ENCODE peak calls at places on chromosome 22, in four cellular contexts. Q is IMR-90, M is lower leg skin, J is Peyer's patch. R is an unnamed sample.

GRCh38 chr22:44648821-44649566 is 53.0 kb upstream of the PRR5 start:
- DNase-seq in Q (peak), M (peak), J (peak), R (peak)

GRCh38 chr22:46845281-46846153 is 83.1 kb downstream of the TBC1D22A start:
- DNase-seq in Q (peak), M (no peak), J (peak), R (peak)

GRCh38 chr22:37747090-37747714 is 50.4 kb downstream of the TRIOBP start:
- DNase-seq in Q (peak), M (no peak), J (no peak), R (peak)

GRCh38 chr22:23399367-23400285 is 180.5 kb downstream of the IGLL1 start:
- DNase-seq in Q (no peak), M (no peak), J (peak), R (no peak)

GRCh38 chr22:26580240-26580962 is 9.5 kb downstream of the TPST2 start:
- DNase-seq in Q (no peak), M (no peak), J (no peak), R (no peak)

GRCh38 chr22:46581580-46582244 is 38.5 kb upstream of the GRAMD4 start:
- DNase-seq in Q (no peak), M (no peak), J (peak), R (no peak)

GRCh38 chr22:33465554-33465953 is 407.4 kb upstream of the SYN3 start:
- DNase-seq in Q (no peak), M (peak), J (no peak), R (no peak)

GRCh38 chr22:25746012-25746373 is 4.0 kb downstream of the MYO18B start:
- DNase-seq in Q (peak), M (no peak), J (no peak), R (peak)

GRCh38 chr22:33747029-33747428 is 173.2 kb downstream of the LARGE1 start:
- DNase-seq in Q (no peak), M (no peak), J (peak), R (no peak)

GRCh38 chr22:46895753-46896152 is 133.3 kb downstream of the TBC1D22A start:
- DNase-seq in Q (no peak), M (no peak), J (no peak), R (no peak)

GRCh38 chr22:38718414-38718813 is 12.7 kb downstream of the GTPBP1 start:
- DNase-seq in Q (peak), M (peak), J (peak), R (peak)

GRCh38 chr22:38284042-38284402 is 11.2 kb upstream of the TMEM184B start:
- DNase-seq in Q (peak), M (no peak), J (no peak), R (peak)

GRCh38 chr22:23225724-23226496 is 45.6 kb downstream of the BCR start:
- DNase-seq in Q (no peak), M (peak), J (peak), R (peak)

GRCh38 chr22:44759430-44760310 is 7.3 kb downstream of the ARHGAP8 start:
- DNase-seq in Q (no peak), M (no peak), J (no peak), R (no peak)

GRCh38 chr22:27405672-27406388 is 395.7 kb downstream of the MN1 start:
- DNase-seq in Q (peak), M (no peak), J (peak), R (peak)

GRCh38 chr22:25351631-25352293 is 132.3 kb downstream of the CRYBB2 start:
- DNase-seq in Q (no peak), M (no peak), J (no peak), R (no peak)

GRCh38 chr22:48373626-48374173 is 1454.0 kb downstream of the BRD1 start:
- DNase-seq in Q (no peak), M (no peak), J (peak), R (no peak)

GRCh38 chr22:47174671-47175111 is 412.2 kb downstream of the TBC1D22A start:
- DNase-seq in Q (no peak), M (no peak), J (peak), R (no peak)

GRCh38 chr22:45925811-45926351 is 51.1 kb downstream of the WNT7B start:
- DNase-seq in Q (no peak), M (no peak), J (no peak), R (no peak)

GRCh38 chr22:38261478-38261803 is 11.4 kb downstream of the TMEM184B start:
- DNase-seq in Q (no peak), M (no peak), J (no peak), R (peak)

GRCh38 chr22:45890351-45890635 is 86.7 kb downstream of the WNT7B start:
- DNase-seq in Q (no peak), M (no peak), J (no peak), R (no peak)

GRCh38 chr22:44180706-44181032 is at the start of gene PARVG:
- DNase-seq in Q (no peak), M (no peak), J (peak), R (no peak)

GRCh38 chr22:42316988-42317387 is 46.5 kb upstream of the TCF20 start:
- DNase-seq in Q (no peak), M (peak), J (peak), R (peak)

GRCh38 chr22:44448271-44448780 is 49.7 kb downstream of the RTL6 start:
- DNase-seq in Q (peak), M (peak), J (peak), R (peak)

GRCh38 chr22:46707305-46707704 is 30.7 kb downstream of the CERK start:
- DNase-seq in Q (no peak), M (no peak), J (no peak), R (no peak)

GRCh38 chr22:27668828-27669797 is 132.4 kb downstream of the MN1 start:
- DNase-seq in Q (peak), M (no peak), J (peak), R (peak)

GRCh38 chr22:38312261-38312800 is 4.9 kb downstream of the CSNK1E start:
- DNase-seq in Q (peak), M (no peak), J (no peak), R (no peak)

GRCh38 chr22:24697671-24698082 is 76.8 kb downstream of the PIWIL3 start:
- DNase-seq in Q (no peak), M (peak), J (peak), R (no peak)

GRCh38 chr22:38411016-38411415 is 44.0 kb downstream of the KCNJ4 start:
- DNase-seq in Q (no peak), M (no peak), J (no peak), R (no peak)

GRCh38 chr22:27323646-27324045 is 477.9 kb downstream of the MN1 start:
- DNase-seq in Q (no peak), M (no peak), J (no peak), R (no peak)

GRCh38 chr22:44199866-44200265 is 19.1 kb downstream of the PARVG start:
- DNase-seq in Q (no peak), M (no peak), J (no peak), R (no peak)

GRCh38 chr22:38397189-38398097 is 57.6 kb downstream of the KCNJ4 start:
- DNase-seq in Q (no peak), M (no peak), J (peak), R (peak)

GRCh38 chr22:41387341-41387740 is 5.6 kb downstream of the TEF start:
- DNase-seq in Q (no peak), M (no peak), J (no peak), R (no peak)

GRCh38 chr22:42074153-42074750 is at the start of gene PHETA2:
- DNase-seq in Q (peak), M (no peak), J (peak), R (peak)

GRCh38 chr22:30436196-30436595 is 10.6 kb downstream of the MTFP1 start:
- DNase-seq in Q (no peak), M (no peak), J (no peak), R (no peak)
- H3K4me3 ChIP-seq in Q (no peak), M (no peak), J (no peak), R (no peak)

GRCh38 chr22:36323182-36323854 is 64.4 kb downstream of the MYH9 start:
- DNase-seq in Q (peak), M (peak), J (peak), R (peak)

GRCh38 chr22:36322602-36322915 is 65.2 kb downstream of the MYH9 start:
- DNase-seq in Q (no peak), M (no peak), J (no peak), R (no peak)

GRCh38 chr22:36323855-36324331 is 63.9 kb downstream of the MYH9 start:
- DNase-seq in Q (no peak), M (no peak), J (no peak), R (peak)

GRCh38 chr22:36325163-36326031 is 62.4 kb downstream of the MYH9 start:
- DNase-seq in Q (peak), M (peak), J (peak), R (peak)

DNA sequence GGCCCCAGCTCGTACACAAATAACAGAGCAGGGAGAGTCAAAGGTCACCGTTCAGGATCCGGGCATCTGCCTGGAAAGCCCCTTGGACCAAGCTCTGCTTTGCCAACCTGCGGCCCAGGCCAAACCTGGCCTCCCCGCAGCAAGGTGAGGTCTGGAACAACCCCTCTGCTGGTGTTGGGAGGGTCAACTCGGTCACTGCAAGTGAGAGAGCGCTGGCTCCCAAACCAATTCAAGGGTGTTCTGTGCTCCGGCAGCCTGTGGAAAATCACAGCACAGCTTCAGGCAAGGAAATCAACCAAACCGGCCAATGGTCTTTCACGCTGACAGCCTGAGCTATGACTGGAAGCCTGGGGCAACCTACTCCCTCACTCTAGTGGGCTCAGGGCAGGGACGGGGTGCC is 63.4 kb downstream of the MYH9 start:
- DNase-seq in Q (no peak), M (no peak), J (no peak), R (peak)
- H3K4me3 ChIP-seq in Q (no peak), M (no peak), J (no peak), R (peak)

GRCh38 chr22:18010263-18010662 is 14.1 kb downstream of the MICAL3 start:
- DNase-seq in Q (no peak), M (no peak), J (no peak), R (no peak)
- H3K4me3 ChIP-seq in Q (no peak), M (no peak), J (no peak), R (no peak)

DNA sequence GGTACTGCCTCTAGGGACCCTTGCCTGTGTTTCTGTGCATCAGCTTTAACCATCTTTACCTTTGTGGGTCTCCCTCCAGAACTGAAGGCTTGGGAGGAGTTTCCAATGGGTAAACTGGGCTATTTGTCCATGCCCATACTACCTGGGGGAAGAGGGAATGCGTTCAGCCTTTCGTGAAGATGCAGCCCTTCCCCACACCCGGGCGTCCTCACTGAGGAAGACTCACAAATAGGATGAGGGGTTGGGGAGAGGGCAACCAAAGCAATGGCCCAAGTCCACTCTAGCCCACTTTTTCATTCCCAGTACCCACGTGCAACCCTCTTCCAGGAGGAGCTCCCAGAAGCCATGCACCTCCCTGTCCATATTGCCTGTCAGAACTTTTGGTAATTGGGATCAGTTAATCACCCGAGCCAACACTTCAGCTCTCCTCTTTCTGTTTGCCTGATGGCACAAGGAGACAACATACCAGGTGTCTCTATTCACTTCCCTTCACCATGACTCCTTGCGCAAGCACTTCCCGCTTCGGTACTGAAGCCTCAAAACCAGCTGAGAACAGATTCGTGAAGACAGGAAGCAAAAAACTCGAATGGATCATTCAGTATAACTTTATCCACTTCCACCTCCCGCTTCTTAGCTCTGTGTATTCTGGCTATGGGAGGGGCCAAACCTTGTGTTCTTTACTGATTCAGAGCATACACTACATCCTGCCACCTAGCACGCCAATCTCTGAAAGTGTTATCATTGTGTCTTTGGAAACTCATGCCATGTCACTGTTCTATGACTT is 62.0 kb upstream of the ADA2 start:
- DNase-seq in Q (no peak), M (no peak), J (no peak), R (no peak)
- H3K4me3 ChIP-seq in Q (no peak), M (no peak), J (no peak), R (no peak)

DNA sequence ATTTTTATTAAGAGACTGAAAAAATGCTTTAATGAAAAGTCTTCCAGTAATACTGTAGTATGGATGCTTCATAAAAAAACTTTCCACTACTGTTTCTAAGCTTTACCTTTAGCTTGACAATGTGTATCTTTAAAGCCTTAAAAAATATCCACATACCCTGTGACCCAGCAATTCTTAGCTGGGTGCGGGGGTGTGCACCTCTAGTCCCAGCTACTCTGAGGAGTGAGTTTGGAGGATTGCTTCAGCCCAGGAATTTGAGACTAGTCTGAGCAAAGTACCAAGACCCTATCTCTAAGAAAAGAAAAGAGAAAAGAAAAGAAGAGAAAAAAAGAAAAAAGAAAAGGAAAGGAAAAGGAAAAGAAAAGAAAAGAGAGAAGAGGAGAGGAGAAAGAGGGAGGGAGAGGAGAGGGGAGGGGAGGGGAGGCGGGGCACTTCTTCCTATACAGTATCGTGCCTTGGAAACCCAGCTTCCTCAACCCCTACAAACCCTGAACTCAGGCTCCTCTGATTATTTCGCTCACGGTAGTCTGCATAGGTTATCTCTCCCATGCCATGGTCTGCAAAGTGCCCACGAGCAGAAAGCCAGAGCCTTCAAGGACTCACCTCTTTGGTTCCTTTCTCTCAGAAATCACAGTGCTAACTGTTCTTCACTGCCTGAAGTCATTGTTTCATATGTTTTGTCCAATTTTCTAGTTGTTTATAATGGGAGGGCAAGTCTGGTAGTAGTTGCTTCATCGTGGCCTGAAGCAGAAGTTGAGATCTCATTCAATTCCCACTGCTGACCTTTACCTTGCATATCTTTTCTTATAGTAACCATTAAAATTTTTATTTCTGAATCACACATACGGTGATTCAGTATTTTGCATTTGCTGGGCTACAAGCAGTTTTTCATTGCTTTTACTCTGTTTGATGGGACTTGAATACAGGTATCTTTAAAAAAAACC is 82.2 kb downstream of the FAM83F start:
- DNase-seq in Q (peak), M (no peak), J (no peak), R (peak)
- H3K4me3 ChIP-seq in Q (no peak), M (no peak), J (no peak), R (no peak)

DNA sequence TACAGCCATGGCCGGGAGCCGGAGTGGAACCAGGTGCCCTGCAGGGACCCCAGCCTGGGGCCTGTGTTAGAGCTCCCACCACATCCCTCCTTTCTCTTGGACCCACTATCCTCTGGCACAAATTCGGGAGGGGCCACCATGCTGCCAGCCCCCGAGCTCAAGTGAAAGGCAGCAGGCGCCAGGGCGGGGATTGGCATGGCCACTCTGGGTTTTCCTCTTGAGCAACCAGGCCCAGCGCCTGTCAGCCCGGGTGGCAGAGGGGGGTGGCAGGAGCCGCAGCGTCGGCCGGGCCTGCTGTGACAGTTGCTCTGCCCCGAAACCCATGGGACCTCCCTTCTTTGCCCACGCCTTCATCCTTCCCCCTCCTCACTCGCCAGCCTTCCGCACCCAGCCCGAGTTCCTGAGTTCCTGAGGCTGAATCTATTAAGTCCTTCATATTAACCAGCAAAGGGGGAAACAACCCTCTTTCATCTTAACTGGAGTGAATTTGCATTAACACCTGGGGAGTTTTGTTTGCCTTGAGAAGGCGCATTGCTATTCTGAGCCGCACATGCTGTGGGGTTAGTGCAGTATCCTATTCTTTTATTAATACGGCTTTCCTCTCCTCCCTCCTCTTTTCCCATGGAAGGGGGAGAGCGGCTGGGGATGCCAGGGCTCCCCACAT is 16.7 kb upstream of the CABP7 start:
- DNase-seq in Q (no peak), M (no peak), J (no peak), R (no peak)
- H3K4me3 ChIP-seq in Q (no peak), M (no peak), J (no peak), R (no peak)

DNA sequence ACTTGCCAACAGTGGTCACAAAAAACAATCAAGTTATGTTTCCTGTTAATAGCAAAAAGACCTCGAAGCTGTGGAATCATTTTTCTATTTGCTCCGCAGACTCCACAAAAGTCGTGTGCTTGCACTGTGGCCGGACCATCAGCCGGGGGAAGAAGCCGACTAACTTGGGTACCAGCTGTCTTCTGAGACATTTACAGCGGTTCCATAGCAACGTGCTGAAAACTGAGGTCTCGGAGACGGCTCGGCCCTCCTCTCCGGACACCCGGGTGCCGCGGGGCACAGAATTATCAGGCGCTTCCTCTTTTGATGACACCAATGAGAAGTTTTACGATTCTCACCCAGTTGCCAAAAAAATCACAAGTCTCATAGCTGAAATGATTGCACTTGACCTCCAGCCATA is 31.6 kb downstream of the ZBED4 start:
- DNase-seq in Q (no peak), M (no peak), J (no peak), R (no peak)
- H3K4me3 ChIP-seq in Q (no peak), M (no peak), J (no peak), R (no peak)

DNA sequence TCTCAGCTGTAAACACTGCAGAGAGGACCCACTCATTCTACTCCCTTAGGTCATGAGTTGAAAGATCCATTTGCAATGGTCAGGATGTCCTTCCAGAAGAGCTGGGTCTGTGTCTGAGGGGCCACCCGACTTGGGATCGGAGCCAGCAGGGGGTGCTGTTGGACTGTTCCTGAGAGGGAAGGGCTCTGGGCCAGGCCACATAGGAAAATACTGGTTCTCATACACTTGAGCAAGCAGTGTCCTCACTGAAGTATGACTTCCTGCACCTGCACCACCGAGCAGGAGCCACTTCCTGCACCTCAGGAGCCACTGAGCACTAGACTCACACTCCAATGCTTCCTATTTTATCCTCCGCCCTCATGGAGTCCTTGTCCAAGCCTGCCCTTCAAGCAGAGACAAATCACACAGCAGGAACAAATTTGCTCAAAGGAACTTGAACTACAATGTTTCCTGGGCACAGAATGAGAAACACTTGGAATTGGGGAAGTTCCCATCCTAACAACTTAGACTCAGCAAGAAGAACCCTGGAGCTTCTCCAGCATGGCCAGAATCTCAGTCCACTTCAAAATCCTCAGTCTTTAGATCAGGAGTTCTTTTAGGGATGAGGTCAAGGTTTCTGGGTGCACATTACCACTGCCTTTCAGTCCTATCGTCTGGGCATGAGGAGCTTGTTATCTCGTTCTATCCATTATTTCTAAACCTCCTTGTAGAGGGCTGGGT is 36.6 kb upstream of the VPREB1 start:
- DNase-seq in Q (peak), M (peak), J (peak), R (peak)
- H3K4me3 ChIP-seq in Q (no peak), M (no peak), J (no peak), R (no peak)